ENCODE peak calls at places on chromosomes 13 and 19, in four cellular contexts. S, R, X and J are unnamed samples.

GRCh38 chr13:113852536-113853517 is 11.0 kb downstream of the GAS6 start:
- DNase-seq in S (no peak), R (peak; percentile 54), X (no peak), J (no peak)

GRCh38 chr13:76884571-76885202 is 1.5 kb downstream of the KCTD12 start:
- DNase-seq in S (no peak), R (no peak), X (no peak), J (peak; percentile 57)

GRCh38 chr13:29908411-29908810 is 58.0 kb upstream of the UBL3 start:
- DNase-seq in S (no peak), R (no peak), X (no peak), J (peak; percentile 31)

GRCh38 chr19:1744822-1745563 is 8.3 kb upstream of the ONECUT3 start:
- DNase-seq in S (no peak), R (no peak), X (no peak), J (no peak)

GRCh38 chr13:75345191-75345590 is 136.8 kb downstream of the TBC1D4 start:
- DNase-seq in S (no peak), R (no peak), X (no peak), J (peak; percentile 36)

GRCh38 chr19:15871570-15871969 is 26.3 kb downstream of the CYP4F2 start:
- DNase-seq in S (no peak), R (no peak), X (no peak), J (no peak)

GRCh38 chr19:33402421-33403220 is 29.1 kb downstream of the CEBPG start:
- DNase-seq in S (no peak), R (no peak), X (no peak), J (no peak)

GRCh38 chr19:17841810-17842662 is 5.7 kb downstream of the JAK3 start:
- DNase-seq in S (peak; percentile 86), R (peak; percentile 75), X (peak; percentile 99), J (peak; percentile 89)

GRCh38 chr19:57241181-57241580 is 749 bp downstream of the ZNF805 start:
- DNase-seq in S (no peak), R (peak; percentile 21), X (peak; percentile 3), J (peak; percentile 33)

GRCh38 chr19:32873560-32873959 is 4.0 kb upstream of the SLC7A9 start:
- DNase-seq in S (no peak), R (no peak), X (no peak), J (no peak)

GRCh38 chr19:6639439-6639838 is 30.5 kb downstream of the TNFSF14 start:
- DNase-seq in S (no peak), R (no peak), X (no peak), J (no peak)

GRCh38 chr13:35839746-35840273 is 291.4 kb downstream of the DCLK1 start:
- DNase-seq in S (no peak), R (no peak), X (no peak), J (no peak)

GRCh38 chr19:4523306-4524110 is 5.2 kb upstream of the PLIN4 start:
- DNase-seq in S (peak; percentile 69), R (no peak), X (peak; percentile 74), J (peak; percentile 49)

GRCh38 chr19:32404939-32405430 is 585 bp upstream of the DPY19L3 start:
- DNase-seq in S (peak; percentile 69), R (peak; percentile 81), X (no peak), J (peak; percentile 41)

GRCh38 chr13:48315981-48316380 is 12.4 kb downstream of the RB1 start:
- DNase-seq in S (no peak), R (no peak), X (no peak), J (no peak)

GRCh38 chr13:112113851-112114250 is 46.9 kb downstream of the SOX1 start:
- DNase-seq in S (no peak), R (no peak), X (no peak), J (no peak)
- H3K4me3 ChIP-seq in S (no peak overlapping the region), R (no peak overlapping the region), X (no peak overlapping the region), J (no peak overlapping the region)

GRCh38 chr19:50361290-50362029 is 4.0 kb downstream of the NAPSA start:
- DNase-seq in S (no peak), R (no peak), X (peak; percentile 71), J (no peak)

GRCh38 chr19:50357178-50358100 is 8.0 kb downstream of the NAPSA start:
- DNase-seq in S (peak; percentile 81), R (peak; percentile 92), X (peak; percentile 91), J (peak; percentile 57)

GRCh38 chr19:50359432-50359818 is 6.0 kb downstream of the NAPSA start:
- DNase-seq in S (no peak), R (no peak), X (no peak), J (no peak)

GRCh38 chr19:50356691-50357177 is 8.7 kb downstream of the NAPSA start:
- DNase-seq in S (no peak), R (no peak), X (no peak), J (no peak)

DNA sequence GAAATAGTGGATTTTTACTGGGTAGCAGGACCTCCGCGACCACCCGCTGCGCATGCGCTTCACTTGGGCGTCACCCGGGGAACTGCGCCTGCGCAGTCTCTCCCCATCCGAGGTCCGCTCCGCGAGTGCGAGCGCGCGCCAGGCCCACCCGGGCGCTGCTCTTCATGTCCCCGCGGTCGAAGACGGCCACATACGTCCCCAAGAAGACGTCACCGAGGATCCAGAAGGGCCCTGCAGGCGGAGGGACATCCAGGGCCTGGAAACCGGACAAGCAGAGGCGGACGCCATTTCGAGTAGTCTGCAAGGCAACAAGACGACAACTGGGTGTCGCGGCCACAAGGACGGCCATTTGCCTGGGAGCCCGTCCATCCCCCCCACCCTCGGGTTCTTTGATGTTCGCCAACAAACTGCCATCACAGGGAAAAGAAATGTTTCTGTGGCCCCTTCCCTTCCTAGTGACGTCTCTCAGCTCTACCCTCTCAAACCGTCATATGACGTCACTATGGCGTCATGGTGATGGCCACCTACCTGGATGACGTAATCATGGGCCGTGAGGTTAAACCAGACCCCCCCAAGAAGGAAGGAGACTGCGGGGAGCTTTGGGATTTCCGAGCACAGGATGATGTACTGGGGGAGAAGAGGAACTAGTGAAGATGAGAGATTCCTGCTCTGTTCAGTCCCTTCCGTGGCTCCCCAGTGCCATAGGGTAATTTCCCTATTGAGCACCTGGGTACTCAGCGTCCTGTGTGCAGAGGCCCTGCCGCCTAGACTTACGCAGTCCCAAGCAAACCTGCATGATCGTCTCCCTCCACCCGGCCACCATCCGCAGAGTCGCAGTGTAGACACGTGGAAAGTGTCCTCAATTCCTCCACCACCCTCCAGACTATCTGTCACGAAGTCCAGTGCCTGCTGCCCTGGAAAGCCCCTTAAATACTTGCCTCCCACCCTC is 6.7 kb downstream of the NAPSA start:
- DNase-seq in S (peak; percentile 58), R (no peak), X (no peak), J (peak; percentile 56)
- H3K4me3 ChIP-seq in S (peak overlapping the region; percentile 47), R (peak overlapping the region; percentile 52), X (no peak overlapping the region), J (peak overlapping the region; percentile 51)

GRCh38 chr19:46426035-46426505 is 2.7 kb downstream of the PNMA8C start:
- DNase-seq in S (no peak), R (no peak), X (no peak), J (no peak)
- H3K4me3 ChIP-seq in S (peak overlapping the region; percentile 57), R (peak overlapping the region; percentile 63), X (peak overlapping the region; percentile 77), J (peak overlapping the region; percentile 62)

GRCh38 chr19:54535601-54536000 is 33.0 kb downstream of the LAIR2 start:
- DNase-seq in S (no peak), R (no peak), X (no peak), J (no peak)
- H3K4me3 ChIP-seq in S (no peak overlapping the region), R (no peak overlapping the region), X (no peak overlapping the region), J (no peak overlapping the region)

DNA sequence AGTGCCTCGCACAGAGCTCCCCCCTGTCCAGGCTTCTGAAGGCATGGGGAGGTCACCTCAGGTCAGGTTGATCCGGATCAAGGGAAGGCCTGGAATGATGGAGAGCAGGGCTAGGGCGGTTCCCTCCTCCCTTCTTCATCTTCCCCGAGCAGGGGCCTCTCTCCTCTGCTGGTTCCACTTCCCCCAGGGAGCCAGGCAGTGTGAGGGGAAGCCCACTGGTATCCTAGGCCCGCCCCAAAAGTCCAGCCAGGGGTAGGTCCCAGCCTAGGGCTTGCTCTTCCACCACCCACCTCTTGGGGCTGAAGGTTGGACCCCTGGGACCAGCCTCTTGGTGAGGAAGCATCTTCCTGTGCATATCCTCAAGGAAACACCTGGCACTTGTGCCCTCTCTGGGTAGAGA is 16.4 kb upstream of the PRR19 start:
- DNase-seq in S (no peak), R (no peak), X (no peak), J (no peak)
- H3K4me3 ChIP-seq in S (peak overlapping the region; percentile 64), R (peak overlapping the region; percentile 67), X (peak overlapping the region; percentile 87), J (peak overlapping the region; percentile 76)

DNA sequence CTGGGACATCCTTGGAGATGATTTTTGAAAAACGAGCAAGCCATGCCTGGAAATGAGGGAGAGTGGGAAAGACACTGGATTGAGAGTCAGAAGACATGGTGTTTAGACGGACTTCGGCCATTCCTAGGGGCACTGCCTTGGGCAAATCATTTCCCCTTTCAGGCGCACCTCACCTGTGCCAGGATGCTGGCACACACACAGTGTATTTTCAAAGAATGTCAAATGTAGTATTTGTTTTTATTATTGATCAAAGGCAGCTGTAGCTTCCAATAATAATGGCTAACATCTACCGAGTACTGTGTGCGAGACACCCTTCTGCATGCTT is 485.2 kb downstream of the UQCRFS1 start:
- DNase-seq in S (no peak), R (no peak), X (no peak), J (no peak)
- H3K4me3 ChIP-seq in S (no peak overlapping the region), R (peak overlapping the region; percentile 39), X (peak overlapping the region; percentile 62), J (no peak overlapping the region)

DNA sequence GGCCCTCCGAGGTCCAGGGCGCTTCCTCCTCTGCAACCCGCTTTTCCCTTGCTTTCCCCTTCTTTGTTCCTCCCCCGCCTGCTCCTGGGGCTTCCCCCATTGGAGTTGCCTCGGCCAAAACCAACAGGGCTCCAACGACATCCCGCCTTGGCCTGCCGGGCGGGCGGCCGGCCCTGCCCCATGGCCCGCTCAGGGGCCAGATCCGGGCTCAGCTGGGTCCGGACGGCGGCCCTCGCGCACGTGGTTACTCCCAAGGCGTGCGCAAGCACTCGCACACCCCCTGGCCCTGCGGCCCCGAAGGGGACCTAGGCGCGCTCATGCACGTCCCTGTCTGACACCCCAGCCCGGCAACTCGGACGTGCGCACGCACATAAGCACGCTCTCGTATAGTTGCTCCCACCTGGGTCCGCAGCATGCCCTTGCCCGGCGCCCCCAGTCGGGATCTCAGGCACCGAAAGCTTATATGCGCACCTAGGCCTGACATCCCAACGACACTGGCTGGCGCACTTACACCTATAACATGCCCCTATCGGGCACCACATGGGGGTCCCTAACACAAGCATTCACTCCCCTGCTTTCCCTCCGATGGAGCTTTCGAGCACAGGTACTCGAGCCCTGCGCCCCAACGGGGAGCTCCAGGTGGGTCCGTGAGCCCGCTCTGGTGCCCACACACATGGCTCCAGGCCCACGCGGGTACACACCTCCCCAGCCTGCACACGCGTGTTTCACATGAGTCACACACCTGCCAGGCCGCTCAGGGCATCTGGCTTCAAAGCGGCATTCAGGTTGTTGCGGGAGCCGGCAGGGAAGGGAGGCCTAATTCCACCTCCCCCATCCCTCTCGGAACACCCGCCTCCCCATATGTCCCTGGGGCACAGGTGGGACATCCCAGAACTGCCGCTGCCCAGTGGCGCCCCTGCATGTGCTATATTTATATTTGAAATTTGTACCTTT is 15.0 kb downstream of the NFIX start:
- DNase-seq in S (peak; percentile 82), R (peak; percentile 80), X (peak; percentile 58), J (peak; percentile 36)
- H3K4me3 ChIP-seq in S (no peak overlapping the region), R (no peak overlapping the region), X (peak overlapping the region; percentile 47), J (no peak overlapping the region)